ENCODE peak calls at places on chromosome 4, in seven cellular contexts. M, D, N, R, P, I and W are unnamed samples.

GRCh38 chr4:3276961-3277360 is 15.9 kb upstream of the RGS12 start:
- DNase-seq in M (no peak), D (no peak), N (no peak), R (peak), P (no peak), I (no peak), W (no peak)

GRCh38 chr4:142112451-142112850 is 476.1 kb downstream of the IL15 start:
- DNase-seq in M (no peak), D (no peak), N (no peak), R (peak), P (no peak), I (no peak), W (no peak)

GRCh38 chr4:153204247-153205027 is at the start of gene TRIM2:
- DNase-seq in M (no peak), D (peak), N (no peak), R (peak), P (no peak), I (no peak), W (no peak)

GRCh38 chr4:13940921-13941320 is 313.4 kb upstream of the BOD1L1 start:
- DNase-seq in M (no peak), D (no peak), N (no peak), R (no peak), P (no peak), I (no peak), W (no peak)

GRCh38 chr4:17447056-17447455 is 64.8 kb downstream of the QDPR start:
- DNase-seq in M (no peak), D (no peak), N (no peak), R (peak), P (no peak), I (no peak), W (no peak)

GRCh38 chr4:1767770-1768366 is 25.2 kb upstream of the FGFR3 start:
- DNase-seq in M (peak), D (peak), N (no peak), R (no peak), P (peak), I (no peak), W (peak)

GRCh38 chr4:186953601-186954260 is 230.1 kb upstream of the FAT1 start:
- DNase-seq in M (no peak), D (no peak), N (no peak), R (no peak), P (no peak), I (no peak), W (no peak)

GRCh38 chr4:48018112-48018511 is 1.5 kb downstream of the NIPAL1 start:
- DNase-seq in M (no peak), D (no peak), N (no peak), R (no peak), P (no peak), I (no peak), W (no peak)

GRCh38 chr4:8913121-8913857 is 41.6 kb upstream of the HMX1 start:
- DNase-seq in M (peak), D (peak), N (no peak), R (no peak), P (peak), I (no peak), W (no peak)

GRCh38 chr4:5759236-5760075 is 48.5 kb downstream of the EVC start:
- DNase-seq in M (no peak), D (peak), N (no peak), R (no peak), P (no peak), I (no peak), W (no peak)

GRCh38 chr4:15926486-15926885 is 12.1 kb downstream of the FGFBP1 start:
- DNase-seq in M (no peak), D (no peak), N (no peak), R (no peak), P (no peak), I (no peak), W (no peak)

GRCh38 chr4:3346146-3346545 is 53.3 kb downstream of the RGS12 start:
- DNase-seq in M (peak), D (peak), N (peak), R (peak), P (peak), I (peak), W (peak)